ENCODE peak calls at places on chromosomes 2 and 18, in six cellular contexts. O is AG10803, J is activated B cell treated with CpG ODN at 0.5 μM for 24 hours, S is Calu3, B is heart left ventricle, G is tibial artery. A is an unnamed sample.

GRCh38 chr2:190382851-190383250 is 25.3 kb upstream of the MFSD6 start:
- DNase-seq in O (peak), S (peak), G (no peak), B (no peak), J (no peak), A (peak)

GRCh38 chr2:86305195-86305975 is 32.0 kb downstream of the REEP1 start:
- DNase-seq in O (no peak), S (no peak), B (no peak), G (no peak), J (no peak), A (no peak)

GRCh38 chr2:158969717-158970521 is 1.5 kb downstream of the TANC1 start:
- DNase-seq in G (peak), J (no peak), B (peak), O (peak), S (peak), A (peak)

GRCh38 chr2:145692971-145693478 is 1173.1 kb upstream of the ZEB2 start:
- DNase-seq in O (peak), G (no peak), J (no peak), B (no peak), S (peak), A (no peak)

GRCh38 chr2:147572622-147573021 is 272.2 kb upstream of the ACVR2A start:
- DNase-seq in S (no peak), J (no peak), B (no peak), O (no peak), G (no peak), A (no peak)

GRCh38 chr18:69934866-69935265 is 12.8 kb downstream of the CD226 start:
- DNase-seq in J (no peak), O (no peak), G (no peak), B (no peak), S (no peak), A (no peak)

GRCh38 chr2:202064206-202064880 is 8.7 kb upstream of the KIAA2012 start:
- DNase-seq in B (peak), O (peak), G (no peak), J (no peak), S (no peak), A (peak)

GRCh38 chr18:31424383-31424988 is 23.1 kb upstream of the DSG3 start:
- DNase-seq in B (no peak), O (no peak), S (peak), G (no peak), J (no peak), A (no peak)

GRCh38 chr18:43341014-43341413 is 63.7 kb upstream of the SYT4 start:
- DNase-seq in G (no peak), S (no peak), J (no peak), O (no peak), B (no peak), A (no peak)

GRCh38 chr2:181123798-181124217 is 143.4 kb downstream of the UBE2E3 start:
- DNase-seq in G (no peak), B (no peak), J (no peak), O (no peak), S (no peak), A (no peak)

GRCh38 chr2:83587309-83587708 is 871.8 kb downstream of the SUCLG1 start:
- DNase-seq in G (no peak), O (no peak), S (no peak), J (no peak), B (no peak), A (no peak)

GRCh38 chr2:174003635-174004310 is 38.6 kb upstream of the SP3 start:
- DNase-seq in B (peak), J (no peak), G (no peak), O (no peak), S (peak), A (no peak)

GRCh38 chr2:168758970-168759820 is 43.2 kb upstream of the NOSTRIN start:
- DNase-seq in J (no peak), G (no peak), S (peak), O (peak), B (peak), A (peak)

GRCh38 chr2:156445311-156446218 is 9.4 kb downstream of the GPD2 start:
- DNase-seq in O (peak), J (no peak), B (no peak), S (no peak), G (no peak), A (peak)

GRCh38 chr18:3012306-3012919 is 531 bp downstream of the LPIN2 start:
- DNase-seq in B (peak), S (no peak), O (no peak), J (no peak), G (peak), A (no peak)

GRCh38 chr18:21960189-21960588 is 209.2 kb upstream of the GATA6 start:
- DNase-seq in G (no peak), B (peak), S (no peak), J (no peak), O (peak), A (no peak)

GRCh38 chr2:174729797-174730529 is 34.3 kb downstream of the CHRNA1 start:
- DNase-seq in S (no peak), G (no peak), O (peak), B (no peak), J (peak), A (no peak)

GRCh38 chr2:113739849-113740248 is 16.6 kb downstream of the SLC35F5 start:
- DNase-seq in G (no peak), S (no peak), J (no peak), B (no peak), O (no peak), A (no peak)

GRCh38 chr2:96505231-96505889 is at the start of gene NEURL3:
- DNase-seq in S (peak), J (no peak), B (no peak), O (no peak), G (no peak), A (peak)

GRCh38 chr2:138277062-138277461 is 224.5 kb upstream of the SPOPL start:
- DNase-seq in G (no peak), O (no peak), B (no peak), J (no peak), S (no peak), A (no peak)

GRCh38 chr2:144331652-144332355 is 188.1 kb downstream of the ZEB2 start:
- DNase-seq in S (no peak), J (no peak), G (peak), B (peak), O (no peak), A (peak)

GRCh38 chr18:40985441-40985840 is 969.6 kb upstream of the PIK3C3 start:
- DNase-seq in G (no peak), B (no peak), O (no peak), J (no peak), S (no peak), A (no peak)

GRCh38 chr2:236045264-236046235 is 122.6 kb downstream of the GBX2 start:
- DNase-seq in G (no peak), B (no peak), S (peak), O (no peak), J (no peak), A (no peak)

GRCh38 chr2:46601328-46601963 is 122.1 kb downstream of the TMEM247 start:
- DNase-seq in S (no peak), J (no peak), O (peak), B (no peak), G (no peak), A (no peak)

GRCh38 chr18:76232010-76232409 is 263.0 kb downstream of the ZNF516 start:
- DNase-seq in S (no peak), B (no peak), G (no peak), J (no peak), O (no peak), A (no peak)

GRCh38 chr2:201024518-201024917 is 47.0 kb downstream of the HYCC2 start:
- DNase-seq in G (no peak), B (no peak), S (no peak), O (no peak), J (no peak), A (no peak)

GRCh38 chr18:13452448-13452811 is 233.9 kb downstream of the LDLRAD4 start:
- DNase-seq in B (no peak), G (peak), S (no peak), O (peak), J (no peak), A (no peak)

GRCh38 chr2:171655584-171655983 is 31.7 kb upstream of the DYNC1I2 start:
- DNase-seq in S (no peak), B (no peak), G (no peak), J (no peak), O (no peak), A (no peak)

GRCh38 chr2:134433934-134434333 is 180.1 kb downstream of the MGAT5 start:
- DNase-seq in G (no peak), J (no peak), B (no peak), S (no peak), O (no peak), A (no peak)

GRCh38 chr2:213846856-213847255 is 562.6 kb downstream of the SPAG16 start:
- DNase-seq in G (no peak), S (peak), J (no peak), O (peak), B (no peak), A (no peak)

GRCh38 chr18:46856975-46857374 is 60.3 kb downstream of the PIAS2 start:
- DNase-seq in B (no peak), G (no peak), S (no peak), O (peak), J (no peak), A (no peak)

GRCh38 chr2:163877316-163877715 is 141.5 kb upstream of the FIGN start:
- DNase-seq in G (no peak), B (no peak), J (no peak), S (peak), O (peak), A (peak)

GRCh38 chr2:163884416-163884815 is 148.6 kb upstream of the FIGN start:
- DNase-seq in S (no peak), J (no peak), B (no peak), G (no peak), O (no peak), A (no peak)

GRCh38 chr2:163878718-163879117 is 142.9 kb upstream of the FIGN start:
- DNase-seq in G (no peak), J (no peak), S (peak), O (peak), B (no peak), A (no peak)
- TF ChIP-seq CTCF in G (no peak), J (no peak), S (peak), O (peak), B (peak), A (peak)

GRCh38 chr2:238161291-238162051 is 2.7 kb downstream of the ERFE start:
- DNase-seq in O (no peak), J (no peak), S (no peak), G (peak), B (peak), A (no peak)

GRCh38 chr2:238162516-238163441 is 4.0 kb downstream of the ERFE start:
- DNase-seq in B (peak), S (no peak), O (no peak), G (peak), J (no peak), A (no peak)

GRCh38 chr2:238160206-238161129 is 1.7 kb downstream of the ERFE start:
- DNase-seq in O (no peak), B (peak), J (no peak), G (peak), S (peak), A (no peak)

GRCh38 chr2:238163494-238164198 is 4.9 kb downstream of the ERFE start:
- DNase-seq in B (no peak), J (no peak), G (no peak), S (peak), O (no peak), A (no peak)

GRCh38 chr2:238162171-238162515 is 3.4 kb downstream of the ERFE start:
- DNase-seq in S (no peak), B (no peak), O (no peak), J (no peak), G (no peak), A (no peak)
- TF ChIP-seq CTCF in S (no peak), B (no peak), O (no peak), J (no peak), G (no peak), A (no peak)

GRCh38 chr2:39381653-39382052 is 55.4 kb downstream of the MAP4K3 start:
- DNase-seq in O (no peak), G (no peak), S (no peak), B (peak), J (no peak), A (no peak)
- TF ChIP-seq CTCF in O (no peak), G (no peak), S (no peak), B (no peak), J (no peak), A (no peak)

DNA sequence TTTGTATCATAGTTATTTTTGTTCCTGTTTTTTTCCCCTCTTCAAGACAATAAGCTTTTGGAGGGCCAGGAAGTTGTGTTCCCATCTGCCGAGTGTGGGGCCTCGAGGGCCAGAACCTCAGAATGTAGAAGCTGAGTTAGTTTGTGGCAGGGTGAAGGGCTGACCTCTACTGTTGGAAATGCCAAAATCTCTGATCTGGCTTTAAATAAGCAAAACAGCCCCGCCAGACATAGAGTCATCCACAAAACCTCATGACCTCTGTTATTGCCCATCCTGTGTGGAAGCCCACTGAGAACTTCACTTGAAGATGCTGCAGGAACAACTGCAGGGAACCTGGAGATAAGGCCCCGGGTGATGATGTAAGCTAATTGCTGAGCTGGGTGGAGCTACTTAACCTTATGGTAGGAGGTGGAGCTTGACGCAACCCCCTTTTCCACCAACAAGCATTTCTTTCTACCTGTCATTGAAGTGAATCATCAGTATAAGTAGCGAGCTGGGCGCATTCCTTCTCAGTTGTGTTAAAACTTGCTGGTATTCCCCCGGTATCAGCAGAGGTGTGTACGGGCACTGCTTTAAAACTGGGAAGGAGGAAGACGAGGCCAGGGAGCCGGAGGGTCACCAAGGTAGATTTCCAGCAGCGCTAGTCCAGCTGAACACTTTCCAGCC is 177.2 kb downstream of the NEDD4L start:
- DNase-seq in O (peak), G (no peak), B (no peak), S (peak), J (no peak), A (peak)
- TF ChIP-seq CTCF in O (no peak), G (no peak), B (no peak), S (no peak), J (no peak), A (peak)

DNA sequence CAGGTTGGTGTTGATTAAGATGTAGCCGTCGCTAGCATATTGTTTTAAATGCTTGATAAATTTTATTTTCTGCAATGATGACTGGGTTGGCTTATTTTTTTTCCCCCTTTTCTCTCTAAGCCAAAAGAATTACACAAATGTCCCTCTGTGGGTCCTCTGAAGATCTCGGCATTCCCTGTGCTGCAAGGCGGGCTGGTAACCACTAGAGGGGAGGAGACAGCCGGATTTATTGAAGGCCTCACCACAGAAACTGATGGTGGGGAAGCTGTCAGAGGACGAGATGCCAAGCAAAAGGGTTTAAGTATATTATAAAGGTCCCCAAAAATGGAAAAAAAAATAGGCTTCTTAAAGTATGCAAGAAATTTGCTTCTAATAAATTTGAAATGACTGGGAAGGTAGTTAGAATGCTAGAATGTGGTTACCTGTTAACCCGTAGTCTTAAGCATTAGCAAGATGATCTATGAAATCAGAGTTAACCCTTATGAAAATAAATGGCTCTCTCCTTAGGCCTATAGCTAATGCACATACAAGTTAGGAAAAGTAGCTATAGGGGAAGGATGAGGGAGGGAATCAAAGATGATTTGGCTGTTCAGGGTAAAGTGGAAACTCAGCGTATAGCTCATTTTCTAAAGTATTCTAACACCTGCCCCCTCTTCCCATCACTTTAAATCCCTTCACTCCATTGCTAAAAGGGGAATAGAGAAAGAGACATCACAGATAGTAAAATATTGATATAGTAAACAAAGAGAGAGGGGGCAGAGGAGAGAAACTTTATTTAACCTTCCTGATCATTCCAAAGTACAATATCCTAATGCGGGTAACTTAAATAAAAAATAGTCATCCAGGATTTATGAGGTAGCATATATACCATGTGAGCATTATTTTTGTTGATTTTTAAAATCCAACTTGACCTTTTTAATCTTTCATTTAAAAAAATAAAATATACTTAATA is 894.5 kb upstream of the POU3F3 start:
- DNase-seq in O (peak), B (peak), S (peak), J (no peak), G (no peak), A (no peak)
- TF ChIP-seq CTCF in O (peak), B (peak), S (peak), J (peak), G (no peak), A (peak)

DNA sequence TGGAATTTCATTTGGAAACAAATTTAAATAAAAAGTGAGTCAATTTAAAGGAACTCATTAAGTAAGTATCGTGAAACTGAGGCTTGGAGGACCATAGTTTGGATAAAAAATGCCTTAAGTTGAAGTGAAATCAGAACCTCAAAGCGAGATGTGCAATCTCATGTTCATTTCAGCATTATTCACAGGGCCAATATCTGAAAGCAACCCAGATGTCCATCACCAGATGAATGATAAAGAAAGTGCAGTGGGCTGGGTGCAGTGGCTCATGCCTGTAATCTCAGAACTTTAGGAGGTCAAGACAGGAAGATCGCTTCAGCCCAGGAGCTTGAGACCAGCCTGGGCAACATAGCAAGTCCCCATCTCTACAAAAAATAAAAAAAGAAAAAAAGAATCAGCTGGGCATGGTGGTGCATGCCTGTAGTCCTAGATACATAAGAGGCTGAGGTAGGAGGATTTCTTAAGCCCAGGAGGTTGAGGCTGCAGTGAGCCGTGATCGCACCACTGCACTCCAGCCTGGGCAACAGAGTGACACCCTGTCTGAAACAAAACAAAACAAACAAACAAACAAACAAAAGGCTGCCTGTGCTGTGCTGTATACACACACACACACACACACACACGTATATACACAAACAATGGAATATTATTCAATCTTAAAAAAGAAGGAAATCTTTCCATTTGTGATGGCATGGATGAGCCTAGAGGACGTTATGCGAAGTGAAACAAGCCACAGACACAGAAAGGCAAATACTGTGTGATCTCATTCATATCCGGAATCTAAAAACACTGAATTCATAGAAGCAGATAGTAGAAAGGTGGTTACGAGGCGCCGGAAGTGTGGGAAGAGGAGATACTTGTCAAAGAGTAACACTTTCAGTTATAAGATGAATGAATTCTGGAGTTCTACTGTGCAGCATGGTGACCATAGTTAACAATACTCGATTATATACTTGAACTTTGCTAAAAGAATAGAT is 14.5 kb downstream of the SH3RF3 start:
- DNase-seq in J (no peak), B (no peak), G (no peak), O (no peak), S (no peak), A (no peak)
- TF ChIP-seq CTCF in J (no peak), B (no peak), G (no peak), O (no peak), S (no peak), A (no peak)